ENCODE peak calls at places on chromosomes 13 and 19, in five cellular contexts. One of them, this sample, is unnamed.

GRCh38 chr19:40759352-40759751 is 8.3 kb downstream of the SNRPA start:
- DNase-seq in GM13977: no peak
- DNase-seq in M059J: no peak
- DNase-seq in COR-L47: no peak
- DNase-seq in foreskin fibroblast: no peak
- DNase-seq in this sample: no peak

GRCh38 chr19:17324357-17325114 is 10.1 kb downstream of the ANO8 start:
- DNase-seq in foreskin fibroblast: no peak
- DNase-seq in GM13977: peak
- DNase-seq in COR-L47: no peak
- DNase-seq in M059J: no peak
- DNase-seq in this sample: no peak

GRCh38 chr19:45156231-45156630 is 4.6 kb downstream of the NKPD1 start:
- DNase-seq in foreskin fibroblast: no peak
- DNase-seq in M059J: no peak
- DNase-seq in GM13977: no peak
- DNase-seq in COR-L47: no peak
- DNase-seq in this sample: no peak

GRCh38 chr19:45886427-45887310 is 728 bp upstream of the IRF2BP1 start:
- DNase-seq in M059J: peak
- DNase-seq in COR-L47: peak
- DNase-seq in GM13977: peak
- DNase-seq in foreskin fibroblast: peak
- DNase-seq in this sample: peak

GRCh38 chr19:15551183-15552004 is 43.1 kb downstream of the CYP4F22 start:
- DNase-seq in COR-L47: no peak
- DNase-seq in M059J: peak
- DNase-seq in GM13977: peak
- DNase-seq in foreskin fibroblast: peak
- DNase-seq in this sample: no peak

GRCh38 chr13:113962386-113962785 is 11.5 kb downstream of the C13orf46 start:
- DNase-seq in M059J: no peak
- DNase-seq in GM13977: no peak
- DNase-seq in foreskin fibroblast: no peak
- DNase-seq in COR-L47: no peak
- DNase-seq in this sample: no peak

GRCh38 chr13:55432814-55433213 is 1707.9 kb upstream of the PRR20A start:
- DNase-seq in M059J: no peak
- DNase-seq in COR-L47: no peak
- DNase-seq in GM13977: no peak
- DNase-seq in foreskin fibroblast: no peak
- DNase-seq in this sample: no peak

GRCh38 chr19:18473706-18474087 is 35.8 kb upstream of the ISYNA1 start:
- DNase-seq in GM13977: no peak
- DNase-seq in M059J: no peak
- DNase-seq in foreskin fibroblast: no peak
- DNase-seq in COR-L47: no peak
- DNase-seq in this sample: no peak

GRCh38 chr19:55437410-55437809 is 5.7 kb downstream of the SHISA7 start:
- DNase-seq in foreskin fibroblast: peak
- DNase-seq in GM13977: no peak
- DNase-seq in COR-L47: no peak
- DNase-seq in M059J: peak
- DNase-seq in this sample: no peak

GRCh38 chr13:40161008-40161694 is 505.3 kb downstream of the FOXO1 start:
- DNase-seq in M059J: peak
- DNase-seq in foreskin fibroblast: no peak
- DNase-seq in COR-L47: no peak
- DNase-seq in GM13977: no peak
- DNase-seq in this sample: no peak

GRCh38 chr19:18663940-18664530 is 19.4 kb upstream of the CRTC1 start:
- DNase-seq in COR-L47: no peak
- DNase-seq in foreskin fibroblast: no peak
- DNase-seq in M059J: no peak
- DNase-seq in GM13977: no peak
- DNase-seq in this sample: no peak

GRCh38 chr19:33705090-33705847 is 83.5 kb downstream of the CHST8 start:
- DNase-seq in foreskin fibroblast: no peak
- DNase-seq in M059J: no peak
- DNase-seq in COR-L47: no peak
- DNase-seq in GM13977: no peak
- DNase-seq in this sample: no peak

GRCh38 chr13:91845612-91846011 is 447.2 kb downstream of the GPC5 start:
- DNase-seq in COR-L47: no peak
- DNase-seq in GM13977: no peak
- DNase-seq in M059J: no peak
- DNase-seq in foreskin fibroblast: no peak
- DNase-seq in this sample: no peak

GRCh38 chr13:76764429-76764828 is 121.8 kb downstream of the KCTD12 start:
- DNase-seq in M059J: peak
- DNase-seq in COR-L47: no peak
- DNase-seq in GM13977: no peak
- DNase-seq in foreskin fibroblast: peak
- DNase-seq in this sample: peak

GRCh38 chr19:10122066-10122465 is 2.4 kb upstream of the EIF3G start:
- DNase-seq in COR-L47: no peak
- DNase-seq in M059J: peak
- DNase-seq in GM13977: no peak
- DNase-seq in foreskin fibroblast: peak
- DNase-seq in this sample: no peak

GRCh38 chr19:54889566-54889965 is 15.5 kb downstream of the FCAR start:
- DNase-seq in COR-L47: no peak
- DNase-seq in foreskin fibroblast: no peak
- DNase-seq in GM13977: no peak
- DNase-seq in M059J: no peak
- DNase-seq in this sample: no peak

GRCh38 chr19:13012690-13013608 is 17.7 kb downstream of the NFIX start:
- DNase-seq in GM13977: peak
- DNase-seq in COR-L47: no peak
- DNase-seq in foreskin fibroblast: peak
- DNase-seq in M059J: peak
- DNase-seq in this sample: no peak

This sample was measured in skeletal muscle cell.